ENCODE peak calls at places on chromosomes 6 and 20, in ten cellular contexts. One of them, this sample, is unnamed.

GRCh38 chr6:72712921-72713320 is 91.1 kb downstream of the KCNQ5 start:
- DNase-seq in neuronal stem cell: no peak
- DNase-seq in ovary: no peak
- DNase-seq in thyroid gland: no peak
- DNase-seq in GM23248: no peak
- DNase-seq in ascending aorta: no peak
- DNase-seq in HCT116: no peak
- DNase-seq in left ventricle myocardium inferior: no peak
- DNase-seq in cardiac muscle cell: no peak
- DNase-seq in astrocyte: no peak
- DNase-seq in this sample: no peak

GRCh38 chr20:3010985-3011723 is 32.3 kb upstream of the GNRH2 start:
- DNase-seq in neuronal stem cell: no peak
- DNase-seq in ovary: no peak
- DNase-seq in thyroid gland: no peak
- DNase-seq in GM23248: peak
- DNase-seq in ascending aorta: no peak
- DNase-seq in HCT116: no peak
- DNase-seq in left ventricle myocardium inferior: no peak
- DNase-seq in cardiac muscle cell: peak
- DNase-seq in astrocyte: peak
- DNase-seq in this sample: no peak

GRCh38 chr6:118859517-118860064 is 34.4 kb upstream of the ASF1A start:
- DNase-seq in neuronal stem cell: no peak
- DNase-seq in ovary: no peak
- DNase-seq in thyroid gland: no peak
- DNase-seq in GM23248: no peak
- DNase-seq in ascending aorta: no peak
- DNase-seq in HCT116: no peak
- DNase-seq in left ventricle myocardium inferior: no peak
- DNase-seq in cardiac muscle cell: no peak
- DNase-seq in astrocyte: no peak
- DNase-seq in this sample: no peak

GRCh38 chr6:89657445-89658158 is 19.1 kb upstream of the LYRM2 start:
- DNase-seq in neuronal stem cell: no peak
- DNase-seq in ovary: no peak
- DNase-seq in thyroid gland: no peak
- DNase-seq in GM23248: no peak
- DNase-seq in ascending aorta: no peak
- DNase-seq in HCT116: no peak
- DNase-seq in left ventricle myocardium inferior: no peak
- DNase-seq in cardiac muscle cell: no peak
- DNase-seq in astrocyte: no peak
- DNase-seq in this sample: no peak

GRCh38 chr20:58447733-58448391 is 58.8 kb downstream of the VAPB start:
- DNase-seq in neuronal stem cell: peak
- DNase-seq in ovary: no peak
- DNase-seq in thyroid gland: peak
- DNase-seq in GM23248: peak
- DNase-seq in ascending aorta: no peak
- DNase-seq in HCT116: peak
- DNase-seq in left ventricle myocardium inferior: no peak
- DNase-seq in cardiac muscle cell: peak
- DNase-seq in astrocyte: peak
- DNase-seq in this sample: peak

GRCh38 chr6:143496974-143497373 is 14.5 kb downstream of the FUCA2 start:
- DNase-seq in neuronal stem cell: no peak
- DNase-seq in ovary: no peak
- DNase-seq in thyroid gland: no peak
- DNase-seq in GM23248: no peak
- DNase-seq in ascending aorta: no peak
- DNase-seq in HCT116: no peak
- DNase-seq in left ventricle myocardium inferior: no peak
- DNase-seq in cardiac muscle cell: no peak
- DNase-seq in astrocyte: no peak
- DNase-seq in this sample: no peak

GRCh38 chr6:130565696-130566095 is 199.9 kb downstream of the TMEM200A start:
- DNase-seq in neuronal stem cell: no peak
- DNase-seq in ovary: no peak
- DNase-seq in thyroid gland: no peak
- DNase-seq in GM23248: no peak
- DNase-seq in ascending aorta: no peak
- DNase-seq in HCT116: no peak
- DNase-seq in left ventricle myocardium inferior: no peak
- DNase-seq in cardiac muscle cell: no peak
- DNase-seq in astrocyte: no peak
- DNase-seq in this sample: no peak

GRCh38 chr6:21999012-21999528 is 297.8 kb downstream of the PRL start:
- DNase-seq in neuronal stem cell: no peak
- DNase-seq in ovary: no peak
- DNase-seq in thyroid gland: no peak
- DNase-seq in GM23248: peak
- DNase-seq in ascending aorta: no peak
- DNase-seq in HCT116: no peak
- DNase-seq in left ventricle myocardium inferior: no peak
- DNase-seq in cardiac muscle cell: peak
- DNase-seq in astrocyte: peak
- DNase-seq in this sample: no peak

GRCh38 chr20:7449269-7449668 is 491.0 kb downstream of the HAO1 start:
- DNase-seq in neuronal stem cell: no peak
- DNase-seq in ovary: no peak
- DNase-seq in thyroid gland: no peak
- DNase-seq in GM23248: peak
- DNase-seq in ascending aorta: no peak
- DNase-seq in HCT116: no peak
- DNase-seq in left ventricle myocardium inferior: no peak
- DNase-seq in cardiac muscle cell: no peak
- DNase-seq in astrocyte: no peak
- DNase-seq in this sample: no peak

GRCh38 chr6:167426074-167426473 is 101.2 kb downstream of the TTLL2 start:
- DNase-seq in neuronal stem cell: no peak
- DNase-seq in ovary: no peak
- DNase-seq in thyroid gland: no peak
- DNase-seq in GM23248: no peak
- DNase-seq in ascending aorta: no peak
- DNase-seq in HCT116: no peak
- DNase-seq in left ventricle myocardium inferior: no peak
- DNase-seq in cardiac muscle cell: no peak
- DNase-seq in astrocyte: no peak
- DNase-seq in this sample: no peak

GRCh38 chr6:143966291-143966690 is 41.8 kb downstream of the PLAGL1 start:
- DNase-seq in neuronal stem cell: no peak
- DNase-seq in ovary: no peak
- DNase-seq in thyroid gland: no peak
- DNase-seq in GM23248: no peak
- DNase-seq in ascending aorta: no peak
- DNase-seq in HCT116: no peak
- DNase-seq in left ventricle myocardium inferior: no peak
- DNase-seq in cardiac muscle cell: no peak
- DNase-seq in astrocyte: no peak
- DNase-seq in this sample: no peak

GRCh38 chr6:6820688-6821238 is 232.2 kb downstream of the LY86 start:
- DNase-seq in neuronal stem cell: peak
- DNase-seq in ovary: no peak
- DNase-seq in thyroid gland: peak
- DNase-seq in GM23248: no peak
- DNase-seq in ascending aorta: no peak
- DNase-seq in HCT116: peak
- DNase-seq in left ventricle myocardium inferior: no peak
- DNase-seq in cardiac muscle cell: no peak
- DNase-seq in astrocyte: no peak
- DNase-seq in this sample: no peak

GRCh38 chr6:90375681-90376439 is 79.2 kb upstream of the BACH2 start:
- DNase-seq in neuronal stem cell: no peak
- DNase-seq in ovary: no peak
- DNase-seq in thyroid gland: peak
- DNase-seq in GM23248: peak
- DNase-seq in ascending aorta: peak
- DNase-seq in HCT116: no peak
- DNase-seq in left ventricle myocardium inferior: no peak
- DNase-seq in cardiac muscle cell: peak
- DNase-seq in astrocyte: peak
- DNase-seq in this sample: no peak

GRCh38 chr20:45058168-45058850 is 42.6 kb downstream of the KCNS1 start:
- DNase-seq in neuronal stem cell: no peak
- DNase-seq in ovary: no peak
- DNase-seq in thyroid gland: no peak
- DNase-seq in GM23248: no peak
- DNase-seq in ascending aorta: no peak
- DNase-seq in HCT116: no peak
- DNase-seq in left ventricle myocardium inferior: no peak
- DNase-seq in cardiac muscle cell: no peak
- DNase-seq in astrocyte: no peak
- DNase-seq in this sample: no peak

GRCh38 chr6:160348209-160348551 is at the start of gene SLC22A3:
- DNase-seq in neuronal stem cell: peak
- DNase-seq in ovary: peak
- DNase-seq in thyroid gland: peak
- DNase-seq in GM23248: no peak
- DNase-seq in ascending aorta: no peak
- DNase-seq in HCT116: no peak
- DNase-seq in left ventricle myocardium inferior: peak
- DNase-seq in cardiac muscle cell: peak
- DNase-seq in astrocyte: no peak
- DNase-seq in this sample: peak

GRCh38 chr20:63534831-63535651 is 2.1 kb downstream of the PTK6 start:
- DNase-seq in neuronal stem cell: no peak
- DNase-seq in ovary: no peak
- DNase-seq in thyroid gland: no peak
- DNase-seq in GM23248: peak
- DNase-seq in ascending aorta: no peak
- DNase-seq in HCT116: no peak
- DNase-seq in left ventricle myocardium inferior: no peak
- DNase-seq in cardiac muscle cell: no peak
- DNase-seq in astrocyte: no peak
- DNase-seq in this sample: peak

GRCh38 chr6:154319231-154319858 is 37.3 kb downstream of the IPCEF1 start:
- DNase-seq in neuronal stem cell: no peak
- DNase-seq in ovary: no peak
- DNase-seq in thyroid gland: no peak
- DNase-seq in GM23248: peak
- DNase-seq in ascending aorta: no peak
- DNase-seq in HCT116: no peak
- DNase-seq in left ventricle myocardium inferior: no peak
- DNase-seq in cardiac muscle cell: peak
- DNase-seq in astrocyte: peak
- DNase-seq in this sample: no peak

GRCh38 chr6:1917628-1918371 is 308.1 kb downstream of the FOXC1 start:
- DNase-seq in neuronal stem cell: no peak
- DNase-seq in ovary: no peak
- DNase-seq in thyroid gland: no peak
- DNase-seq in GM23248: peak
- DNase-seq in ascending aorta: peak
- DNase-seq in HCT116: peak
- DNase-seq in left ventricle myocardium inferior: no peak
- DNase-seq in cardiac muscle cell: peak
- DNase-seq in astrocyte: peak
- DNase-seq in this sample: no peak
- H3K27ac ChIP-seq in neuronal stem cell: no peak
- H3K27ac ChIP-seq in ovary: no peak
- H3K27ac ChIP-seq in thyroid gland: no peak
- H3K27ac ChIP-seq in GM23248: peak
- H3K27ac ChIP-seq in ascending aorta: peak
- H3K27ac ChIP-seq in HCT116: no peak
- H3K27ac ChIP-seq in left ventricle myocardium inferior: no peak
- H3K27ac ChIP-seq in cardiac muscle cell: no peak
- H3K27ac ChIP-seq in astrocyte: peak
- H3K27ac ChIP-seq in this sample: no peak

GRCh38 chr6:41427642-41428401 is 92.4 kb downstream of the NCR2 start:
- DNase-seq in neuronal stem cell: no peak
- DNase-seq in ovary: no peak
- DNase-seq in thyroid gland: peak
- DNase-seq in GM23248: peak
- DNase-seq in ascending aorta: no peak
- DNase-seq in HCT116: no peak
- DNase-seq in left ventricle myocardium inferior: peak
- DNase-seq in cardiac muscle cell: peak
- DNase-seq in astrocyte: no peak
- DNase-seq in this sample: peak
- H3K4me3 ChIP-seq in neuronal stem cell: peak
- H3K4me3 ChIP-seq in ovary: peak
- H3K4me3 ChIP-seq in thyroid gland: peak
- H3K4me3 ChIP-seq in GM23248: peak
- H3K4me3 ChIP-seq in ascending aorta: peak
- H3K4me3 ChIP-seq in HCT116: peak
- H3K4me3 ChIP-seq in left ventricle myocardium inferior: peak
- H3K4me3 ChIP-seq in cardiac muscle cell: peak
- H3K4me3 ChIP-seq in astrocyte: no peak
- H3K4me3 ChIP-seq in this sample: peak

GRCh38 chr6:75250552-75250951 is 7.0 kb upstream of the COX7A2 start:
- DNase-seq in neuronal stem cell: no peak
- DNase-seq in ovary: no peak
- DNase-seq in thyroid gland: no peak
- DNase-seq in GM23248: no peak
- DNase-seq in ascending aorta: no peak
- DNase-seq in HCT116: no peak
- DNase-seq in left ventricle myocardium inferior: no peak
- DNase-seq in cardiac muscle cell: no peak
- DNase-seq in astrocyte: no peak
- DNase-seq in this sample: no peak
- H3K27ac ChIP-seq in neuronal stem cell: no peak
- H3K27ac ChIP-seq in ovary: no peak
- H3K27ac ChIP-seq in thyroid gland: no peak
- H3K27ac ChIP-seq in GM23248: no peak
- H3K27ac ChIP-seq in ascending aorta: no peak
- H3K27ac ChIP-seq in HCT116: no peak
- H3K27ac ChIP-seq in left ventricle myocardium inferior: no peak
- H3K27ac ChIP-seq in cardiac muscle cell: no peak
- H3K27ac ChIP-seq in astrocyte: no peak
- H3K27ac ChIP-seq in this sample: no peak

DNA sequence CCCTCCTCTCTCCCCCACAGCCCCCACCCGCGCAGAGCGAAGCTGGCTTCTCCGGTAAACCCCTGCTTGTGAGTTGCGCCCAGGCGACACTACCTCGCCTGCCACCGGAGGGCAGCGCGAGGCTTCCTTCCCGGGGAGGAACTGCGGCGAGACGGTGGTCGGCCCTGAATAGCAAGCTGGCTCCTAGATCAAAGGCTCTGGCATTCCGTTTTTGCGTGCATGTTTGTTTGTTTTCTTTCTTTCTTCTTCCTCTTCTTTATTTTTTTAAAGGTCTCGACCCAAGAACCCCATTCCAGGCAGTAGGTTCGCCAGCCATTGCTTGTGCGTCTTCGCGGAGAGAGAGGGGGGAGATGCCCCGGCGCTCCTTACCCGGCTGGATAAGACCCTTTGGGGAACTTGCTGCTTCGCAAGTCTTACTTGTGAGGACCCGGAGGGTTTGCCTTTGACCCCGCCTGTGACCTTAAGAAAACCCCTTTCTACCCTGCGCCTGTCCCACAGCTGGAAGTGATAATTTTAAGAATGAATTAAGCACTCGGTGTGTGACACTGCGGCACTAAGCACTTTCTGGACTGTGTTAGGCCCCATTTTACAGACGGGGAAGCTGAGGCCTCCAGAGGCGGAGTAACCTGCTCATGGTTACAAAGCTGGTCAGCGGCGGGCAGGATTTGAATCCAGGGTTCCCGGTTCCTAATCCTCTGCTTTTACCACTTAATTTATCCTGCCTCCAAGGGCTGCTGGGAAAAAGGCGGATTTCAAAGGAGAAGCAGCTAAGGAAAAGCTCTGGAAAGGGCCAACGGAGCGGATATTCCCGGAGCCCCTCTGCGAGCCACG is 92.6 kb upstream of the SIRPA start:
- DNase-seq in neuronal stem cell: peak
- DNase-seq in ovary: no peak
- DNase-seq in thyroid gland: no peak
- DNase-seq in GM23248: peak
- DNase-seq in ascending aorta: no peak
- DNase-seq in HCT116: no peak
- DNase-seq in left ventricle myocardium inferior: peak
- DNase-seq in cardiac muscle cell: peak
- DNase-seq in astrocyte: peak
- DNase-seq in this sample: peak
- H3K4me3 ChIP-seq in neuronal stem cell: peak
- H3K4me3 ChIP-seq in ovary: peak
- H3K4me3 ChIP-seq in thyroid gland: peak
- H3K4me3 ChIP-seq in GM23248: peak
- H3K4me3 ChIP-seq in ascending aorta: peak
- H3K4me3 ChIP-seq in HCT116: peak
- H3K4me3 ChIP-seq in left ventricle myocardium inferior: peak
- H3K4me3 ChIP-seq in cardiac muscle cell: peak
- H3K4me3 ChIP-seq in astrocyte: peak
- H3K4me3 ChIP-seq in this sample: peak

This sample was measured in right lobe of liver.